ENCODE peak calls at places on chromosomes 13 and 19, in seven cellular contexts. T is ACHN; O is stimulated activated CD4-positive, alpha-beta T cell treated with anti-CD3 and anti-CD28 coated beads, TNF-alpha, amount 100 ng/mL, for 1 hour; Z is dermis microvascular lymphatic vessel endothelial cell; G is effector CD4-positive, alpha-beta T cell; J is NCI-H2107; K is activated CD4-positive, alpha-beta T cell treated with anti-CD3 and anti-CD28 coated beads for 36 hours. P is an unnamed sample.

GRCh38 chr19:12611361-12611699 is 610 bp downstream of the ZNF791 start:
- DNase-seq in T (peak), O (no peak), Z (peak), G (no peak), J (peak), K (no peak), P (peak)

GRCh38 chr13:112670118-112670517 is 19.7 kb upstream of the ATP11A start:
- DNase-seq in T (no peak), O (no peak), Z (no peak), G (no peak), J (no peak), K (no peak), P (peak)

GRCh38 chr13:98581971-98582702 is 5.2 kb upstream of the STK24 start:
- DNase-seq in T (no peak), O (no peak), Z (no peak), G (no peak), J (peak), K (no peak), P (peak)

GRCh38 chr19:8697671-8698432 is 743 bp downstream of the ACTL9 start:
- DNase-seq in T (no peak), O (no peak), Z (no peak), G (no peak), J (no peak), K (peak), P (no peak)

GRCh38 chr13:27302643-27303262 is 32.1 kb downstream of the RASL11A start:
- DNase-seq in T (no peak), O (no peak), Z (no peak), G (no peak), J (no peak), K (no peak), P (no peak)

GRCh38 chr19:38661166-38661565 is 13.7 kb downstream of the ACTN4 start:
- DNase-seq in T (no peak), O (no peak), Z (no peak), G (no peak), J (no peak), K (no peak), P (no peak)

GRCh38 chr19:41844601-41845000 is at the start of gene LYPD4:
- DNase-seq in T (no peak), O (no peak), Z (no peak), G (no peak), J (no peak), K (no peak), P (no peak)

GRCh38 chr19:39218230-39219007 is 14.4 kb upstream of the SYCN start:
- DNase-seq in T (no peak), O (no peak), Z (no peak), G (no peak), J (no peak), K (no peak), P (no peak)

GRCh38 chr19:17234911-17235617 is 9.0 kb downstream of the OCEL1 start:
- DNase-seq in T (peak), O (no peak), Z (no peak), G (peak), J (peak), K (peak), P (no peak)

GRCh38 chr19:3670258-3670795 is 29.9 kb downstream of the PIP5K1C start:
- DNase-seq in T (no peak), O (no peak), Z (no peak), G (no peak), J (no peak), K (no peak), P (no peak)

GRCh38 chr13:34577051-34577450 is 365.0 kb upstream of the NBEA start:
- DNase-seq in T (peak), O (no peak), Z (no peak), G (no peak), J (no peak), K (no peak), P (no peak)

GRCh38 chr13:49165798-49166752 is 54.1 kb upstream of the MLNR start:
- DNase-seq in T (no peak), O (no peak), Z (no peak), G (no peak), J (no peak), K (no peak), P (no peak)

GRCh38 chr19:32864318-32865007 is 5.1 kb downstream of the SLC7A9 start:
- DNase-seq in T (no peak), O (no peak), Z (no peak), G (no peak), J (no peak), K (no peak), P (no peak)

GRCh38 chr19:2636897-2637683 is 65.4 kb downstream of the GNG7 start:
- DNase-seq in T (peak), O (peak), Z (no peak), G (peak), J (no peak), K (peak), P (no peak)

GRCh38 chr19:33804021-33804799 is 7.5 kb downstream of the KCTD15 start:
- DNase-seq in T (no peak), O (no peak), Z (no peak), G (no peak), J (no peak), K (no peak), P (peak)

GRCh38 chr13:105196052-105196451 is 1339.4 kb downstream of the EFNB2 start:
- DNase-seq in T (no peak), O (no peak), Z (peak), G (no peak), J (no peak), K (no peak), P (peak)

GRCh38 chr19:22088541-22089144 is 36.4 kb downstream of the ZNF257 start:
- DNase-seq in T (no peak), O (no peak), Z (no peak), G (no peak), J (no peak), K (no peak), P (no peak)

GRCh38 chr13:97429681-97430081 is 4.3 kb upstream of the RAP2A start:
- DNase-seq in T (no peak), O (no peak), Z (no peak), G (no peak), J (no peak), K (no peak), P (no peak)

GRCh38 chr13:110233181-110233641 is 73.7 kb downstream of the COL4A1 start:
- DNase-seq in T (no peak), O (no peak), Z (peak), G (no peak), J (no peak), K (no peak), P (no peak)

GRCh38 chr19:49637865-49638350 is 2.0 kb downstream of the RRAS start:
- DNase-seq in T (peak), O (no peak), Z (no peak), G (no peak), J (no peak), K (peak), P (peak)

GRCh38 chr19:30314805-30315155 is 57.4 kb upstream of the ZNF536 start:
- DNase-seq in T (no peak), O (no peak), Z (no peak), G (no peak), J (no peak), K (no peak), P (no peak)

GRCh38 chr13:110650436-110650835 is 35.1 kb downstream of the NAXD start:
- DNase-seq in T (no peak), O (no peak), Z (no peak), G (no peak), J (no peak), K (no peak), P (no peak)

GRCh38 chr19:52307275-52307674 is 10.3 kb downstream of the ZNF480 start:
- DNase-seq in T (peak), O (no peak), Z (no peak), G (no peak), J (no peak), K (peak), P (peak)

GRCh38 chr13:37058801-37059135 is 720 bp downstream of the SUPT20H start:
- DNase-seq in T (peak), O (peak), Z (no peak), G (no peak), J (no peak), K (peak), P (no peak)

GRCh38 chr19:3919793-3920192 is 13.1 kb upstream of the NMRK2 start:
- DNase-seq in T (no peak), O (no peak), Z (no peak), G (no peak), J (no peak), K (no peak), P (no peak)

GRCh38 chr13:41117859-41118258 is 14.7 kb downstream of the KBTBD6 start:
- DNase-seq in T (no peak), O (no peak), Z (no peak), G (no peak), J (no peak), K (no peak), P (no peak)

GRCh38 chr19:35344511-35345031 is 3.1 kb upstream of the FFAR1 start:
- DNase-seq in T (no peak), O (no peak), Z (no peak), G (no peak), J (no peak), K (no peak), P (no peak)

GRCh38 chr19:41746593-41747227 is 8.6 kb upstream of the CEACAM6 start:
- DNase-seq in T (peak), O (no peak), Z (peak), G (peak), J (peak), K (peak), P (peak)

GRCh38 chr13:51628059-51628852 is 44.0 kb downstream of the WDFY2 start:
- DNase-seq in T (no peak), O (no peak), Z (no peak), G (no peak), J (no peak), K (no peak), P (no peak)

GRCh38 chr19:10920781-10921180 is 7.7 kb downstream of the YIPF2 start:
- DNase-seq in T (no peak), O (no peak), Z (no peak), G (no peak), J (no peak), K (no peak), P (no peak)

GRCh38 chr19:41698746-41699230 is 9.6 kb upstream of the CEACAM5 start:
- DNase-seq in T (no peak), O (no peak), Z (no peak), G (no peak), J (no peak), K (no peak), P (no peak)

GRCh38 chr13:40158218-40158617 is 502.8 kb downstream of the COG6 start:
- DNase-seq in T (no peak), O (no peak), Z (no peak), G (no peak), J (no peak), K (peak), P (no peak)

GRCh38 chr13:99677388-99677951 is 176.2 kb downstream of the TM9SF2 start:
- DNase-seq in T (no peak), O (no peak), Z (no peak), G (no peak), J (no peak), K (no peak), P (no peak)

GRCh38 chr19:8532170-8532569 is 18.2 kb upstream of the ZNF414 start:
- DNase-seq in T (no peak), O (no peak), Z (no peak), G (no peak), J (no peak), K (no peak), P (no peak)

GRCh38 chr13:98496966-98497365 is 79.9 kb downstream of the STK24 start:
- DNase-seq in T (no peak), O (no peak), Z (no peak), G (no peak), J (no peak), K (no peak), P (no peak)

GRCh38 chr13:84417426-84417825 is 535.2 kb upstream of the SLITRK1 start:
- DNase-seq in T (no peak), O (no peak), Z (no peak), G (no peak), J (no peak), K (no peak), P (no peak)

GRCh38 chr13:29446016-29446415 is 149.5 kb downstream of the SLC7A1 start:
- DNase-seq in T (no peak), O (no peak), Z (no peak), G (no peak), J (no peak), K (no peak), P (no peak)

GRCh38 chr19:18833141-18833476 is 1.4 kb downstream of the UPF1 start:
- DNase-seq in T (no peak), O (no peak), Z (no peak), G (no peak), J (no peak), K (no peak), P (no peak)

P was measured in Caki2.